ENCODE peak calls at places on chromosomes 12 and 14, in five cellular contexts. One of them, this sample, is unnamed.
A peak's percentile ranks its signal among the peaks of the same experiment; 100 is the strongest.

GRCh38 chr12:57145460-57146059 is 1.9 kb downstream of the LRP1-AS start:
- DNase-seq in stomach: no peak
- DNase-seq in breast epithelium: no peak
- DNase-seq in GM23338: no peak
- DNase-seq in upper lobe of left lung: no peak
- DNase-seq in this sample: no peak

GRCh38 chr12:125403145-125403789 is 338.0 kb downstream of the AACS start:
- DNase-seq in GM23338: peak; percentile 95
- DNase-seq in stomach: no peak
- DNase-seq in breast epithelium: no peak
- DNase-seq in upper lobe of left lung: no peak
- DNase-seq in this sample: peak; percentile 11

GRCh38 chr14:23409966-23410635 is 2.0 kb upstream of the MYH6 start:
- DNase-seq in stomach: no peak
- DNase-seq in GM23338: no peak
- DNase-seq in breast epithelium: no peak
- DNase-seq in upper lobe of left lung: no peak
- DNase-seq in this sample: no peak

GRCh38 chr14:35140718-35141581 is 18.6 kb downstream of the PRORP start:
- DNase-seq in breast epithelium: no peak
- DNase-seq in GM23338: peak; percentile 31
- DNase-seq in stomach: no peak
- DNase-seq in upper lobe of left lung: no peak
- DNase-seq in this sample: no peak

GRCh38 chr12:70852416-70853150 is 68.0 kb downstream of the PTPRR start:
- DNase-seq in upper lobe of left lung: no peak
- DNase-seq in GM23338: no peak
- DNase-seq in stomach: no peak
- DNase-seq in breast epithelium: no peak
- DNase-seq in this sample: no peak

GRCh38 chr12:109927622-109928021 is 27.5 kb downstream of the TCHP start:
- DNase-seq in breast epithelium: no peak
- DNase-seq in upper lobe of left lung: no peak
- DNase-seq in stomach: peak; percentile 27
- DNase-seq in GM23338: peak; percentile 74
- DNase-seq in this sample: peak; percentile 40

GRCh38 chr12:3328081-3328480 is 162.9 kb upstream of the PRMT8 start:
- DNase-seq in breast epithelium: no peak
- DNase-seq in upper lobe of left lung: no peak
- DNase-seq in stomach: no peak
- DNase-seq in GM23338: no peak
- DNase-seq in this sample: no peak

GRCh38 chr14:24710403-24711063 is 76.5 kb upstream of the GZMB start:
- DNase-seq in breast epithelium: peak; percentile 50
- DNase-seq in upper lobe of left lung: peak; percentile 36
- DNase-seq in stomach: peak; percentile 52
- DNase-seq in GM23338: peak; percentile 78
- DNase-seq in this sample: no peak

GRCh38 chr14:90450667-90451066 is 53.8 kb downstream of the CALM1 start:
- DNase-seq in GM23338: no peak
- DNase-seq in upper lobe of left lung: no peak
- DNase-seq in stomach: no peak
- DNase-seq in breast epithelium: no peak
- DNase-seq in this sample: no peak

DNA sequence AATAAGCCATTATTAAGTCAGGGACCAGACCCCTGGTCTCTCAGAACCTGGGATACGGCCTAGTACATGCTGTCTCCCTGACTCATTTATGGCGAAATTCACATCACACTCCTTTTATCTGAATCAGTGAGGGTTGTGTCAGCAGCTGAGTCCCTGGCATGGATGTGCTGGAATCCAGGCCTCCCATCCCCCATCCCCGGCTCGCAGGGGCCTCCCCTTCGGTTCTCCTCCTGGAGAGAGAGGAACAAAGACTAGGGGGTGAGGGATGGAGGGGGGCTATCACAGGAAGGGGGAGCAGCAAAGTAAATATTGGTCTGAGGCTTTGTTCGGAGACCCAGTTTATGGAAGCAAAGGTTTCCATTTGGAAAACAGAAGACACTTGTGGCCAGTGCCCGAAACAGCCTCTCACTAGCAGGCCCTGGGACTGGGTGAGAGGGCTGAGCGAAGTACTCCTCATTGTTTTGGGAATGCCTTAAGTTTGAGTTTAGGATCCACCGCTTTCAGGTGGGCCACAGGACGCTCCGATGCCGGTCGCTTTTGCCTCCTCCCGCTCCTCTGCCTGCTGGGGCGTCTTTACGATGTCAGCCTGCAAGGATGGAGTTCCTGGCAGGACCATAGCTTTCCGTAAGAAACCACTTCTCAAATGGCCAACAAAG is 145.0 kb downstream of the PRKCH start:
- DNase-seq in GM23338: peak; percentile 79
- DNase-seq in upper lobe of left lung: peak; percentile 46
- DNase-seq in breast epithelium: no peak
- DNase-seq in stomach: no peak
- DNase-seq in this sample: no peak
- H3K27ac ChIP-seq in GM23338: peak overlapping the region; percentile 77
- H3K27ac ChIP-seq in upper lobe of left lung: peak overlapping the region; percentile 75
- H3K27ac ChIP-seq in breast epithelium: no peak overlapping the region
- H3K27ac ChIP-seq in stomach: peak overlapping the region; percentile 72
- H3K27ac ChIP-seq in this sample: no peak overlapping the region

GRCh38 chr12:59027199-59027598 is 106.9 kb upstream of the LRIG3 start:
- DNase-seq in stomach: no peak
- DNase-seq in GM23338: no peak
- DNase-seq in breast epithelium: no peak
- DNase-seq in upper lobe of left lung: no peak
- DNase-seq in this sample: no peak
- TF ChIP-seq POLR2AphosphoS5 in stomach: no peak
- TF ChIP-seq POLR2AphosphoS5 in GM23338: no peak
- TF ChIP-seq POLR2AphosphoS5 in breast epithelium: no peak
- TF ChIP-seq POLR2AphosphoS5 in upper lobe of left lung: no peak
- TF ChIP-seq POLR2AphosphoS5 in this sample: no peak

GRCh38 chr14:105314287-105315185 is at the start of gene PACS2:
- DNase-seq in upper lobe of left lung: peak; percentile 74
- DNase-seq in breast epithelium: peak; percentile 30
- DNase-seq in stomach: peak; percentile 85
- DNase-seq in GM23338: peak; percentile 91
- DNase-seq in this sample: peak; percentile 43

GRCh38 chr14:105316563-105316941 is 2.0 kb downstream of the PACS2 start:
- DNase-seq in GM23338: no peak
- DNase-seq in breast epithelium: no peak
- DNase-seq in stomach: no peak
- DNase-seq in upper lobe of left lung: no peak
- DNase-seq in this sample: no peak

GRCh38 chr14:105313381-105314286 is 914 bp upstream of the PACS2 start:
- DNase-seq in upper lobe of left lung: no peak
- DNase-seq in breast epithelium: no peak
- DNase-seq in stomach: peak; percentile 43
- DNase-seq in GM23338: peak; percentile 75
- DNase-seq in this sample: no peak

GRCh38 chr14:105315941-105316562 is 1.5 kb downstream of the PACS2 start:
- DNase-seq in breast epithelium: no peak
- DNase-seq in stomach: no peak
- DNase-seq in upper lobe of left lung: no peak
- DNase-seq in GM23338: no peak
- DNase-seq in this sample: no peak

DNA sequence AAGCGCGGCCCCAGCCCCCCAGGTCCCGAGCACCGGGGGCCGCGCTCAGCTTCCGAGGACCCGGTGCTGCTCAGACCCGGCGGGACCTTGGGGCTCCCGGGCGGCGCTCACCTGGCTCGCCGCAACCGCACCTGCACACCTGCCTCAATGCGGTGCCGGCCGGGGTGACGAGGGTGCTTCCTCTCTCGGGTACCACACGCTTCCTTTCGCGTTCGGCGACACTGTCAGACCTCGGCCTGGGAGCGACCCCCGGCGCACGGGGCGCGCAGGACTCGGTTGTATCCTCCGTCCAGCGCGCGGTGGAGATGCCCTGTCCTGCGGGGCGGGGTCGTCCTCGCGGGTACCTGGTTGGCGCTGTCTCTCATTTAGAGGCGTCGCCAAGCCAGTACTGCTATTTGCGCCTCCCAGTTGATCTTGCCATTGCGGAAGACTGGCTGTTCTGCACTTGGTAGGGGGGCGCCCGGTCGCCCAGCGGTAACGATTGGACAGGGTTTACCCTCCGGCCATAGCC is 718 bp downstream of the PACS2 start:
- DNase-seq in breast epithelium: no peak
- DNase-seq in GM23338: peak; percentile 67
- DNase-seq in stomach: peak; percentile 44
- DNase-seq in upper lobe of left lung: peak; percentile 64
- DNase-seq in this sample: no peak
- H3K27ac ChIP-seq in breast epithelium: peak overlapping the region; percentile 57
- H3K27ac ChIP-seq in GM23338: no peak overlapping the region
- H3K27ac ChIP-seq in stomach: peak overlapping the region; percentile 85
- H3K27ac ChIP-seq in upper lobe of left lung: peak overlapping the region; percentile 58
- H3K27ac ChIP-seq in this sample: no peak overlapping the region

GRCh38 chr12:111453071-111453989 is 47.6 kb downstream of the SH2B3 start:
- DNase-seq in upper lobe of left lung: no peak
- DNase-seq in stomach: peak; percentile 8
- DNase-seq in GM23338: peak; percentile 27
- DNase-seq in breast epithelium: peak; percentile 13
- DNase-seq in this sample: no peak
- TF ChIP-seq POLR2AphosphoS5 in upper lobe of left lung: no peak
- TF ChIP-seq POLR2AphosphoS5 in stomach: no peak
- TF ChIP-seq POLR2AphosphoS5 in GM23338: no peak
- TF ChIP-seq POLR2AphosphoS5 in breast epithelium: no peak
- TF ChIP-seq POLR2AphosphoS5 in this sample: no peak

DNA sequence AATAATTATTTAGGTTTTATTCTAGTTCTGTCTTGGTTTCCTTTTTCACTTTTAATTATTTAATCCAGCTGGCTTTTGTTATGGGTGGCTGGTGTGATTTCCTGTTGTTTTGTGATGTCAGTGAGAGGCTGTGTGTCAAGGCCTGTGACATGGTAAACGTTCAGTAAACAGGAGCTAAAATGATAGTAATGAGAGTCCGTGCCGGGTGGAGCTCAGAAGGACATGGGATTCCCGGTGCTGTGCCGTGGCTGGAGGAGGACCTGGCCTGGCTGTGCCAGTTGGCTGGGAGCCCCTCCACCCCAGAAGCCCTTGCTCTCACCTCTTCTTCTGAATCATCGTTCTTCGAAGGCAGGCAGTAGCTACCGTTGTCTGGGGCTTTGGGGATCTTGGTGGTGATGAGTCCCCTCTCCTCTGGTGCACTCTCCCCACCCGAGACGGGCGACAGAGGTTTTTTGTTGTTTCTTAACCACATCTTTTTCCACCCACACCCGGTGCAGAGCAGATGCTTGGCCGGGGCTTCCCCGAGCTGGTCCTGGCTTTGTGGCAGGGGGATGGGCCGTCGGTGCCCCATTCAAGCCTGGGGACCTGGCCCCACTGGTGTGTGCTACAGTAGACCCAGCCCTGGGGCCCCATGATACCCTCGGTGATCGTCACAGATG is 29.1 kb downstream of the SH2B3 start:
- DNase-seq in stomach: no peak
- DNase-seq in breast epithelium: no peak
- DNase-seq in GM23338: peak; percentile 41
- DNase-seq in upper lobe of left lung: peak; percentile 68
- DNase-seq in this sample: no peak
- H3K27ac ChIP-seq in stomach: peak overlapping the region; percentile 69
- H3K27ac ChIP-seq in breast epithelium: peak overlapping the region; percentile 56
- H3K27ac ChIP-seq in GM23338: peak overlapping the region; percentile 88
- H3K27ac ChIP-seq in upper lobe of left lung: peak overlapping the region; percentile 83
- H3K27ac ChIP-seq in this sample: peak overlapping the region; percentile 50

GRCh38 chr12:8076357-8076756 is 5.7 kb upstream of the NECAP1 start:
- DNase-seq in GM23338: no peak
- DNase-seq in stomach: no peak
- DNase-seq in upper lobe of left lung: no peak
- DNase-seq in breast epithelium: no peak
- DNase-seq in this sample: peak; percentile 42
- TF ChIP-seq POLR2AphosphoS5 in GM23338: no peak
- TF ChIP-seq POLR2AphosphoS5 in stomach: no peak
- TF ChIP-seq POLR2AphosphoS5 in upper lobe of left lung: no peak
- TF ChIP-seq POLR2AphosphoS5 in breast epithelium: no peak
- TF ChIP-seq POLR2AphosphoS5 in this sample: no peak

GRCh38 chr14:56310643-56311042 is 192.4 kb downstream of the PELI2 start:
- DNase-seq in GM23338: no peak
- DNase-seq in upper lobe of left lung: no peak
- DNase-seq in stomach: no peak
- DNase-seq in breast epithelium: no peak
- DNase-seq in this sample: no peak
- H3K27ac ChIP-seq in GM23338: no peak overlapping the region
- H3K27ac ChIP-seq in upper lobe of left lung: no peak overlapping the region
- H3K27ac ChIP-seq in stomach: no peak overlapping the region
- H3K27ac ChIP-seq in breast epithelium: no peak overlapping the region
- H3K27ac ChIP-seq in this sample: no peak overlapping the region

This sample was measured in HL-60.